ENCODE peak calls at places on chromosomes 3 and 15, in nine cellular contexts. P is spleen, G is transverse colon, Z is body of pancreas, F is uterus, B is HCT116, T is Peyer's patch, E is GM12878, L is IMR-90. D is an unnamed sample.

GRCh38 chr15:39579487-39580116 is 1.3 kb upstream of the THBS1 start:
- DNase-seq in T (peak), L (peak), Z (peak), F (peak), E (no peak), B (peak), P (no peak), G (peak), D (peak)

GRCh38 chr3:49518016-49518415 is 36.3 kb upstream of the BSN start:
- DNase-seq in E (no peak), G (no peak), F (no peak), Z (no peak), B (no peak), T (no peak), P (no peak), L (no peak), D (no peak)

GRCh38 chr3:64685800-64686445 is 1.9 kb downstream of the ADAMTS9 start:
- DNase-seq in F (peak), P (peak), Z (peak), L (peak), T (peak), B (peak), E (no peak), G (peak), D (peak)

GRCh38 chr15:78666010-78666409 is 25.0 kb upstream of the CHRNB4 start:
- DNase-seq in P (no peak), Z (no peak), T (no peak), L (no peak), B (no peak), E (no peak), G (no peak), F (no peak), D (no peak)

GRCh38 chr3:126473292-126474168 is 2.2 kb downstream of the ZXDC start:
- DNase-seq in T (peak), Z (no peak), E (no peak), F (no peak), P (peak), G (no peak), L (no peak), B (no peak), D (no peak)

GRCh38 chr3:60839242-60839641 is 412.0 kb downstream of the FHIT start:
- DNase-seq in B (no peak), L (no peak), Z (no peak), G (no peak), P (no peak), F (no peak), T (no peak), E (no peak), D (no peak)

GRCh38 chr3:48419149-48419548 is 10.7 kb downstream of the PLXNB1 start:
- DNase-seq in F (no peak), L (no peak), G (no peak), E (no peak), Z (no peak), B (no peak), T (no peak), P (no peak), D (no peak)

GRCh38 chr3:21326704-21327103 is 424.3 kb downstream of the ZNF385D start:
- DNase-seq in Z (no peak), B (no peak), T (no peak), L (peak), E (no peak), F (no peak), P (no peak), G (no peak), D (no peak)

GRCh38 chr3:66439666-66440344 is 61.0 kb downstream of the LRIG1 start:
- DNase-seq in E (no peak), T (no peak), P (no peak), B (no peak), L (no peak), F (no peak), G (no peak), Z (no peak), D (no peak)

GRCh38 chr3:162141232-162141631 is 644.6 kb downstream of the OTOL1 start:
- DNase-seq in P (no peak), T (no peak), G (no peak), F (no peak), L (peak), Z (no peak), E (no peak), B (no peak), D (no peak)

GRCh38 chr15:47360296-47360695 is 357.0 kb upstream of the SEMA6D start:
- DNase-seq in E (no peak), P (no peak), G (no peak), F (no peak), B (no peak), T (no peak), L (peak), Z (no peak), D (no peak)

GRCh38 chr3:147298511-147298982 is 107.8 kb downstream of the ZIC4 start:
- DNase-seq in F (no peak), E (no peak), G (no peak), P (no peak), Z (no peak), B (no peak), L (peak), T (no peak), D (no peak)

GRCh38 chr15:31840849-31841476 is 189.4 kb upstream of the CHRNA7 start:
- DNase-seq in F (no peak), E (no peak), Z (no peak), L (no peak), G (no peak), T (no peak), B (no peak), P (no peak), D (no peak)

GRCh38 chr15:35912196-35912595 is 366.2 kb upstream of the DPH6 start:
- DNase-seq in B (no peak), F (no peak), L (peak), P (no peak), T (no peak), Z (no peak), E (no peak), G (no peak), D (no peak)

GRCh38 chr3:11624704-11625375 is 18.9 kb downstream of the VGLL4 start:
- DNase-seq in E (no peak), F (no peak), T (no peak), G (no peak), P (no peak), L (no peak), B (no peak), Z (no peak), D (no peak)

GRCh38 chr15:101807345-101807945 is 4.1 kb downstream of the OR4F6 start:
- DNase-seq in F (no peak), P (no peak), T (no peak), E (no peak), Z (no peak), G (no peak), B (no peak), L (peak), D (no peak)

GRCh38 chr3:52682016-52682415 is 3.7 kb downstream of the PBRM1 start:
- DNase-seq in T (no peak), Z (peak), B (peak), G (no peak), L (peak), F (peak), E (no peak), P (no peak), D (peak)

GRCh38 chr3:196553551-196553950 is 14.8 kb downstream of the WDR53 start:
- DNase-seq in T (no peak), B (no peak), G (no peak), E (no peak), L (no peak), F (no peak), P (no peak), Z (no peak), D (no peak)
- TF ChIP-seq POLR2A in T (no peak), B (no peak), G (no peak), E (no peak), L (no peak), F (no peak), P (no peak), Z (no peak), D (no peak)

GRCh38 chr3:15629860-15630597 is 28.5 kb downstream of the BTD start:
- DNase-seq in T (no peak), L (peak), E (peak), P (no peak), B (peak), F (peak), Z (peak), G (peak), D (no peak)
- H3K27ac ChIP-seq in T (peak), L (peak), E (peak), P (peak), B (peak), F (peak), Z (no peak), G (peak), D (no peak)

GRCh38 chr3:140942221-140943104 is 827 bp downstream of the SLC25A36 start:
- DNase-seq in E (no peak), G (peak), L (peak), B (no peak), Z (peak), P (peak), F (peak), T (peak), D (peak)
- TF ChIP-seq POLR2A in E (peak), G (no peak), L (no peak), B (no peak), Z (no peak), P (no peak), F (no peak), T (no peak), D (no peak)

GRCh38 chr3:50650018-50650417 is 24.7 kb upstream of the DOCK3 start:
- DNase-seq in G (no peak), L (no peak), Z (no peak), B (no peak), F (no peak), E (no peak), T (no peak), P (no peak), D (no peak)

GRCh38 chr3:50648944-50649343 is 25.8 kb upstream of the DOCK3 start:
- DNase-seq in T (no peak), G (no peak), P (no peak), L (no peak), F (no peak), B (no peak), E (no peak), Z (no peak), D (no peak)

GRCh38 chr3:50649451-50649931 is 25.2 kb upstream of the DOCK3 start:
- DNase-seq in L (no peak), T (no peak), G (no peak), B (no peak), E (no peak), F (no peak), Z (no peak), P (no peak), D (no peak)

GRCh38 chr3:50645378-50645777 is 28.4 kb downstream of the MAPKAPK3 start:
- DNase-seq in L (no peak), E (no peak), B (no peak), Z (no peak), G (no peak), P (no peak), T (no peak), F (no peak), D (no peak)

DNA sequence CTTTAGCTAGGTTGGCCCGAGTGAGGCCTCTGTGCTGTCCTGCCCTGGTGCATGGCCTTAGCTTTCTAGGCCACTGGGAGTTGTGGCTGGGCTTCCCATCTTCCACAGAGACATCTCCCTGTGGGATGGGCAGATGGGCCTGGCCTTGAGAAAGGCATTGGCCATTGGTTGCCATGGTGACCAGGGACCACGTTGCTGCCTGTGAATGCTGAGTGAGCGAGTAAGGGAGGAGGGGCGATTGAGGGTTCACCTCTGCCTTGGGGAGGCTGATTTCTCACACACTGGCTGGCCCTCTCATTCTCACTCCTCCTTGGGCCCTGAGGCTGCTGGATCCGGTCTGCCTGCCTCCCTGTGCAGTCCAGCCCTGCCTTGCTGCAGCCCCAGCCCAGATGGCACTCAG is 26.4 kb upstream of the DOCK3 start:
- DNase-seq in B (no peak), Z (no peak), T (no peak), L (peak), F (no peak), E (no peak), G (no peak), P (no peak), D (no peak)
- H3K27ac ChIP-seq in B (no peak), Z (no peak), T (no peak), L (no peak), F (no peak), E (no peak), G (no peak), P (no peak), D (no peak)

GRCh38 chr15:40955141-40955903 is 2.1 kb downstream of the CHAC1 start:
- DNase-seq in Z (no peak), E (no peak), L (no peak), T (peak), F (no peak), P (peak), G (no peak), B (no peak), D (no peak)

GRCh38 chr15:40951764-40952163 is 1.5 kb upstream of the CHAC1 start:
- DNase-seq in L (no peak), F (no peak), G (no peak), P (no peak), E (no peak), T (no peak), Z (no peak), B (no peak), D (no peak)

GRCh38 chr15:40953713-40954074 is 423 bp downstream of the CHAC1 start:
- DNase-seq in L (no peak), E (no peak), P (peak), T (no peak), F (no peak), B (no peak), G (no peak), Z (no peak), D (no peak)

GRCh38 chr15:40952301-40952900 is 870 bp upstream of the CHAC1 start:
- DNase-seq in P (peak), Z (no peak), B (no peak), T (no peak), G (no peak), E (no peak), F (no peak), L (no peak), D (no peak)

GRCh38 chr15:40952901-40953712 is at the start of gene CHAC1:
- DNase-seq in Z (peak), B (peak), L (peak), F (peak), G (peak), T (peak), E (peak), P (peak), D (peak)
- TF ChIP-seq POLR2A in Z (peak), B (peak), L (peak), F (peak), G (peak), T (peak), E (peak), P (no peak), D (no peak)

GRCh38 chr3:193871093-193871485 is 264.9 kb upstream of the HES1 start:
- DNase-seq in L (no peak), F (no peak), P (no peak), Z (no peak), E (no peak), G (no peak), B (no peak), T (no peak), D (no peak)

GRCh38 chr3:193870376-193871092 is 265.4 kb upstream of the HES1 start:
- DNase-seq in E (no peak), T (no peak), Z (no peak), L (peak), F (no peak), B (no peak), G (no peak), P (no peak), D (no peak)

GRCh38 chr3:193865879-193866480 is 270.0 kb upstream of the HES1 start:
- DNase-seq in B (no peak), E (no peak), P (no peak), F (no peak), L (no peak), T (no peak), G (no peak), Z (no peak), D (no peak)

GRCh38 chr3:193869221-193870201 is 266.4 kb upstream of the HES1 start:
- DNase-seq in B (peak), T (no peak), L (peak), G (no peak), E (no peak), F (no peak), Z (no peak), P (peak), D (peak)

GRCh38 chr3:193868590-193868989 is 267.4 kb upstream of the HES1 start:
- DNase-seq in P (no peak), T (no peak), B (no peak), Z (no peak), L (no peak), G (no peak), F (no peak), E (peak), D (no peak)
- H3K27ac ChIP-seq in P (no peak), T (no peak), B (no peak), Z (no peak), L (no peak), G (no peak), F (no peak), E (no peak), D (no peak)

GRCh38 chr3:38555149-38555840 is 59.2 kb downstream of the EXOG start:
- DNase-seq in E (no peak), L (no peak), G (peak), F (no peak), P (peak), Z (no peak), T (no peak), B (no peak), D (no peak)
- TF ChIP-seq POLR2A in E (no peak), L (no peak), G (no peak), F (no peak), P (no peak), Z (no peak), T (no peak), B (no peak), D (no peak)

GRCh38 chr3:71728632-71729342 is 3.6 kb upstream of the EIF4E3 start:
- DNase-seq in Z (no peak), B (no peak), T (no peak), G (no peak), L (no peak), F (no peak), P (no peak), E (no peak), D (no peak)
- H3K27ac ChIP-seq in Z (no peak), B (no peak), T (no peak), G (no peak), L (no peak), F (no peak), P (no peak), E (no peak), D (no peak)

DNA sequence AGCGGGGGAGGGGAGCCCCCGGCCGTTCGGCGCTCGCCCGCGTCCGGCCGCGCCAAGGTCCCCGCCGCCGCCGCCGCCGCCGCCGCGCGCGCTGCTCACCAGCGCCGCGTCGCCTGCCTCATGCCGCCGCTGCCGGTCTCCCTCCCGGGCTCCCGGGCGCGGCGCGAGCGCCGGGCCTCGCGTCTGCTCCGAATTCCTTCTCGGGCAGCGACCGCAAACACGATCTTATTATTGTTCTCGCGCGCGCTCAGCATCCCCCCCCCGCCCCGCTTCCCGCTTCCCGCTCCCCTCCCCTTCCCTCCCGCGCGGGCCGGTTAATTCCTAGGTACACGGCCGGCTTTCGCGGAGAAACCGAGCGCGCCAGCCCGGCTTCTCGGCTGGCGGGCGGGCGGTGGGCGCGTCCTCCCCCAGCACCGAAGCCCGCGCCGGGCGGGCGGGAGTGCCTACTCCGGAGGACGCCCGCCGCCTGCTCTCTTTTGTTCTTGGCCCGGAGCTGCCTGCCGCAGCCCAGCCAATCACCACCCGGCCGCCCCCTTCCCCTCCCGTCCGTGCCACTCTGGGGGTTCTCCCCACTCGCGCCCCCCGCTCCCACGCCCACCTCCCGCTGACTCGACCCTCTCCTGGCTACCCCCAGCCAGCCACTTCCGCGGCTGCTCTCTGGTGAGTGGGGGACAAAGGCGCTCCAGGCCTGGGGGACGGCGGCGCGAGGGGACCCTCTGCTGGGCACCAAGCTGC is at the start of gene HDGFL3:
- DNase-seq in G (peak), B (no peak), L (peak), Z (peak), F (peak), T (peak), E (no peak), P (peak), D (peak)
- TF ChIP-seq POLR2A in G (no peak), B (no peak), L (peak), Z (no peak), F (no peak), T (no peak), E (peak), P (no peak), D (no peak)

DNA sequence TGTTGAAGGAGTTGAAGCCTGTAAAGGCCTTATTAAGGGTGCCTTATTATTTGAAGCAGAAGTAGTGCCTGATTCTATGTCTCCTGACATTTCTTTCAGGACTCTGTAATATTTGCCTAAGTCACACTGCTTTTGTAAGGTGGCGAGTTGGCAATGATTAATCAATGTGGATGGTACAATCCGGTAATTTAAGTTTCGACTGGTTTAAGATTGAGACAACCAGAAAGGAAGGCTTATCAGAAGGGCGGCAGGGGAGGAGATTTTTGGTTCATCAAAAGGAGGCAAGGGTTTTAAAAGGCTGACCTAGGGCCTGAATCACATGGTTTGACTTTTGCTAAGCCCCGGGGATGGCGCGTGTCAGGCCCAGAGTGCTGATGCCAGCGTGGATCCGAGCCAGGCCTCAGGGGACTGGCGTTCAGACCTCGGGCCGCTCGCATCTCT is 830 bp upstream of the RNF13 start:
- DNase-seq in E (no peak), P (no peak), F (no peak), Z (no peak), L (no peak), G (no peak), B (no peak), T (no peak), D (no peak)
- H3K27ac ChIP-seq in E (peak), P (peak), F (peak), Z (peak), L (peak), G (peak), B (peak), T (peak), D (peak)